ENCODE peak calls at places on chromosomes 16 and 17, in nine cellular contexts. I, V, B, S, T, K, Z, G and E are unnamed samples.

GRCh38 chr16:68309798-68310197 is 948 bp downstream of the SLC7A6OS start:
- DNase-seq in I (no peak), V (no peak), B (no peak), S (no peak), T (no peak), K (no peak), Z (no peak), G (no peak), E (peak)

GRCh38 chr17:42188749-42189650 is 3.7 kb upstream of the HCRT start:
- DNase-seq in I (no peak), V (no peak), B (no peak), S (no peak), T (no peak), K (no peak), Z (no peak), G (no peak), E (peak)

GRCh38 chr16:88376053-88376834 is 6.5 kb upstream of the ZNF469 start:
- DNase-seq in I (peak), V (no peak), B (no peak), S (no peak), T (no peak), K (no peak), Z (peak), G (no peak), E (no peak)

GRCh38 chr16:82432261-82432660 is 194.5 kb upstream of the CDH13 start:
- DNase-seq in I (no peak), V (no peak), B (no peak), S (no peak), T (no peak), K (no peak), Z (peak), G (peak), E (no peak)

GRCh38 chr16:3520398-3520797 is 19.6 kb downstream of the CLUAP1 start:
- DNase-seq in I (peak), V (no peak), B (no peak), S (peak), T (no peak), K (no peak), Z (no peak), G (no peak), E (no peak)

GRCh38 chr16:86026136-86026905 is 127.4 kb downstream of the IRF8 start:
- DNase-seq in I (no peak), V (no peak), B (no peak), S (no peak), T (no peak), K (no peak), Z (no peak), G (no peak), E (no peak)

GRCh38 chr17:385195-385835 is 32.7 kb upstream of the RPH3AL start:
- DNase-seq in I (no peak), V (no peak), B (peak), S (no peak), T (no peak), K (no peak), Z (no peak), G (peak), E (no peak)

GRCh38 chr16:72317378-72317777 is 145.4 kb upstream of the PMFBP1 start:
- DNase-seq in I (peak), V (no peak), B (no peak), S (peak), T (no peak), K (no peak), Z (no peak), G (peak), E (no peak)

GRCh38 chr16:75097941-75098897 is 18.4 kb downstream of the LDHD start:
- DNase-seq in I (no peak), V (no peak), B (no peak), S (no peak), T (no peak), K (no peak), Z (peak), G (no peak), E (peak)

GRCh38 chr17:47978324-47978723 is 7.4 kb downstream of the CDK5RAP3 start:
- DNase-seq in I (peak), V (no peak), B (peak), S (peak), T (peak), K (peak), Z (peak), G (peak), E (no peak)

GRCh38 chr17:43975898-43976297 is 22.2 kb upstream of the PYY start:
- DNase-seq in I (no peak), V (no peak), B (no peak), S (no peak), T (no peak), K (no peak), Z (no peak), G (no peak), E (no peak)

GRCh38 chr17:37650419-37651003 is 7.3 kb upstream of the DDX52 start:
- DNase-seq in I (peak), V (no peak), B (no peak), S (peak), T (peak), K (no peak), Z (no peak), G (peak), E (no peak)

GRCh38 chr17:34146440-34147043 is 108.5 kb upstream of the CCL2 start:
- DNase-seq in I (no peak), V (no peak), B (peak), S (no peak), T (no peak), K (no peak), Z (peak), G (no peak), E (peak)

GRCh38 chr17:19243838-19244237 is 6.7 kb downstream of the EPN2 start:
- DNase-seq in I (no peak), V (no peak), B (no peak), S (no peak), T (no peak), K (no peak), Z (no peak), G (no peak), E (no peak)

GRCh38 chr17:9519873-9520272 is 55.7 kb downstream of the STX8 start:
- DNase-seq in I (no peak), V (no peak), B (no peak), S (no peak), T (no peak), K (no peak), Z (no peak), G (no peak), E (no peak)
- H3K4me3 ChIP-seq in I (no peak), V (no peak), B (no peak), S (no peak), T (no peak), K (no peak), Z (no peak), G (no peak), E (no peak)

DNA sequence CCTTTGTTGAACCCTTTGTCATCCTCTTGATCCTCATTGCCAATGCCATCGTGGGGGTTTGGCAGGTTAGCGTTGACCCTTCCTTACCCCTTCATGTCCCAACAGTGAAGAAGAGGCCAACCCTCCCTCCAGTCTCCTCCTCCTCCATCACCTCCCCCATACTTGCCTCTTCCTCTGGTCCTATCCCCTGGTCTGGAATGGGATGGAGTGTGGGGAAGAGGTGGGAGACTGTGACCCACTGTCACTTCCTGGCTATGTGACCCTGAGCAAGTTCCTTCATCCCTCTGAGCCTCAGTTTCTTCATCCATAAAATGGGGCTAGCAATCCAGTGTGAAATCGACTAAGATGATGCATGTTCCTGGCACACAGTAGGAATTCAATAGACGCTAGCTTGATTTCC is 2.7 kb downstream of the ATP2A1 start:
- DNase-seq in I (no peak), V (no peak), B (no peak), S (no peak), T (no peak), K (no peak), Z (no peak), G (no peak), E (no peak)
- H3K4me3 ChIP-seq in I (no peak), V (no peak), B (no peak), S (no peak), T (no peak), K (no peak), Z (no peak), G (no peak), E (no peak)

DNA sequence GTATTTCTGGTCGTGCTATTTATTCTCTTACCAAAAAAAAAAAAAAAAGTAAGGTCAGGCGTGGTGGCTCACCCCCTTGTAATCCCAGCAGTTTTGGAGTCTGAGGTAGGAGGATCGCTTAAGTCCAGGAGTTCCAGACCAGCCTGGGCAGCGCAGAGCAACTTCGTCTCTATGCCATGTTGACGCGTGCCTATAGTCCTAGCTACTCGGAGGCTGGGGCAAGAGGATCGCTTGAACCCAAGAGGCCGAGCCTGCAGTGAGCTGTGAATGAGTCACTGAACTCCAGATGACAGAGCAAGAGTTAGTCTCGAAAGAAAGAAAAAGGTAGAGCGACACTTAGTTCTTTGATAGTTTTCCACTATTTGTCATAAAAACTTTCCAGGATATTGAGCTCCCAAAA is 1.4 kb upstream of the TENT4B start:
- DNase-seq in I (no peak), V (no peak), B (no peak), S (no peak), T (no peak), K (no peak), Z (no peak), G (no peak), E (no peak)
- H3K4me3 ChIP-seq in I (no peak), V (peak), B (peak), S (no peak), T (no peak), K (peak), Z (peak), G (peak), E (peak)

GRCh38 chr16:23824909-23825308 is 10.9 kb upstream of the PRKCB start:
- DNase-seq in I (no peak), V (no peak), B (no peak), S (no peak), T (no peak), K (no peak), Z (no peak), G (no peak), E (no peak)
- H3K4me3 ChIP-seq in I (no peak), V (no peak), B (no peak), S (no peak), T (no peak), K (no peak), Z (no peak), G (no peak), E (no peak)

DNA sequence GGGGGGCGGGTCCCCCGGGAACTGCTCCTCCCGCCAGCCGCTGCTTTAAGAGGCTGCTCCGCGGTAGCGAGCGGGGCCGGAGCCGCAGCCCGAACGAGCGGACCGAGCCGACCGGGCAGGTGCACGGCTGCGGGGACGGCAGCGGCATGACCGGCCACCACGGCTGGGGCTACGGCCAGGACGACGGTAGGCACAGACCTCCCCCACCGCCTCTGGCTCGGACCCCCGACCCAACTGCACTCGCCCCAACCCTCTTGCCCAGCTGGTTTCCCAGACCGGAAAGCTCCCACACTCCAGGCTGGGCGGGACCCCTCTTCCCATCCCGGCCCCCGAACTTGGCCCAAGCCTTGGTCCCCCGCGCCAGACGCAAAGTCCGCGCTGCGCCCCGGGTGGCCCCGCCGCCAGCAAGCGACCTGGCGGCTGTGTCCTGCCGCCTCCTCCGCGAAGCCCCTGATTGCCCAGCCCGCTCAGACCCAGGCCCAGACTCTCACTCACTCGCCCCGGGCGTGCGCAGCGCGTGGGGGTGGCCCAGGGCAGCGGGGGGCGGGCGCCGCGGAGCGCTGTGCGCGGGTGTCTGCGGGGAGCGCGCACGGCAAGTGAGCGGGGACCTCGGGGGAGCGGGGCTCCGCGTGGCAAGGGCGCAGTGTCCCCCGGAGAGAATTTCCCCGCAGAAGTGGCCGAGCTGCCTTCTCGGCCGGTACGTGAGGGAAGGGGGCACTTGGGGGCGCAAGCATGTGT is at the start of gene CA7:
- DNase-seq in I (no peak), V (no peak), B (no peak), S (no peak), T (no peak), K (no peak), Z (no peak), G (peak), E (no peak)
- H3K4me3 ChIP-seq in I (peak), V (peak), B (peak), S (peak), T (peak), K (no peak), Z (no peak), G (peak), E (no peak)

DNA sequence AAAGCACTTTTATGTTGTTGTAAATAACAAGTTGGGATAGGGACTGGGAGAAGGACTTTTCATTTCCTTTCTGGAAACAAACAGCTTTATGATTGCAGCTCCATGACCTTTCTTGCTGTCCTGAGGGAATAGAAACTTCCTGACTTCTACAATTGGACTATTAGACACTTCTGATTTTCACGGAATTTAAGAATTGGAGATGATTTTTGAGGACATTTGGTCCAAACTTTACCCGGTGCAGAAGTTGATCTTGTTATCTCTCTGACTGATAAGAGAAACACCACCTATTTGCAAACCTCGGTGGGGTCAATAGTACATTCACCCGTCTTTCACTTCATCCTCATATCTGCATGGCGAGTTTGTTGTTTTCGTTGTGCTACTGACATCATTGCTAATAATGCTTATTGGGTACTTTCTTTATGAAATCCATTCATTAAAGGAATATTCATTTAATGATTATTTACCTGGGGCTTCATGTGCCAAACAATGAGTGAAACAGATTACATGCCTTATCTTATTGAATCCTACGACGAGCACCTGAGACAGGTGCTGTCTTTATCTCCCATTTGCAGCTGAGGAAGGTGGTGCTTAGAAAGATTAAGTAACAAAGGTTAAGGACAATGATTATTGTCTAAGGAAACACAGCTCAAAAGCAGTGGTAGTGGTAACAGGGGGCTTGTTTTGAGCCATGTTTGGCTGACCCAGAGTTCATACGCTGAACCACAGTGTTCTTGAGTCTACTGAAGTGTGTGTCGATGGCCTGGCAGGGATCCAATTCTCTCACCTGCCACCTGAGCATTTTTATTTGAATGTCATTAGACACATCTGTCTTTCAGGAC is 176.9 kb upstream of the FAM20A start:
- DNase-seq in I (no peak), V (no peak), B (no peak), S (no peak), T (no peak), K (no peak), Z (no peak), G (no peak), E (no peak)
- H3K4me3 ChIP-seq in I (no peak), V (no peak), B (no peak), S (no peak), T (no peak), K (no peak), Z (no peak), G (no peak), E (no peak)